ENCODE peak calls at places on chromosomes 2 and 18, in five cellular contexts. I is HFFc6; K is activated CD4-positive, alpha-beta T cell treated with anti-CD3 and anti-CD28 coated beads for 1 hour; Q is foreskin fibroblast; P is A549. C is an unnamed sample.
A peak's percentile ranks its signal among the peaks of the same experiment; 100 is the strongest.

GRCh38 chr2:102137138-102137537 is 5.4 kb upstream of the IL1R1 start:
- DNase-seq in I (no peak), K (no peak), Q (no peak), P (no peak), C (no peak)

GRCh38 chr2:190879474-190880373 is 897 bp upstream of the GLS start:
- DNase-seq in I (peak; percentile 35), K (peak; percentile 38), Q (no peak), P (no peak), C (no peak)

GRCh38 chr2:166167451-166167850 is 39.6 kb upstream of the SCN1A start:
- DNase-seq in I (peak; percentile 16), K (no peak), Q (no peak), P (no peak), C (no peak)

GRCh38 chr2:54255230-54256090 is 569 bp downstream of the TSPYL6 start:
- DNase-seq in I (no peak), K (no peak), Q (no peak), P (no peak), C (no peak)

GRCh38 chr2:51420521-51420920 is 388.6 kb upstream of the NRXN1 start:
- DNase-seq in I (no peak), K (no peak), Q (no peak), P (no peak), C (no peak)

GRCh38 chr2:163859951-163860350 is 124.1 kb upstream of the FIGN start:
- DNase-seq in I (no peak), K (no peak), Q (no peak), P (no peak), C (no peak)

GRCh38 chr18:58670561-58671121 is 624 bp upstream of the MALT1 start:
- DNase-seq in I (no peak), K (no peak), Q (no peak), P (no peak), C (no peak)

GRCh38 chr18:43876286-43877082 is 599.2 kb upstream of the SYT4 start:
- DNase-seq in I (no peak), K (no peak), Q (peak; percentile 84), P (no peak), C (no peak)

GRCh38 chr2:43068730-43069517 is 157.5 kb downstream of the ZFP36L2 start:
- DNase-seq in I (no peak), K (no peak), Q (no peak), P (no peak), C (no peak)

GRCh38 chr2:23519334-23519651 is 134.3 kb downstream of the KLHL29 start:
- DNase-seq in I (no peak), K (no peak), Q (peak; percentile 43), P (no peak), C (no peak)

GRCh38 chr2:73112913-73113633 is at the start of gene RAB11FIP5:
- DNase-seq in I (peak; percentile 87), K (peak; percentile 72), Q (peak; percentile 93), P (peak; percentile 67), C (peak; percentile 93)

GRCh38 chr2:181426687-181427086 is 30.5 kb upstream of the ITGA4 start:
- DNase-seq in I (no peak), K (no peak), Q (no peak), P (no peak), C (no peak)

GRCh38 chr2:43418673-43419072 is 177.2 kb downstream of the THADA start:
- DNase-seq in I (no peak), K (no peak), Q (no peak), P (no peak), C (no peak)

C was measured in AG08396.